ENCODE peak calls at places on chromosome 20, in six cellular contexts. H, X, Q, G, W and P are unnamed samples.

GRCh38 chr20:10432079-10432478 is 1.9 kb downstream of the MKKS start:
- DNase-seq in G (no peak), X (no peak), H (no peak), Q (no peak), W (no peak), P (no peak)

GRCh38 chr20:1465470-1466210 is 1.0 kb downstream of the NSFL1C start:
- DNase-seq in G (no peak), W (peak), Q (no peak), H (no peak), X (no peak), P (no peak)

GRCh38 chr20:57672164-57672563 is 37.7 kb downstream of the PMEPA1 start:
- DNase-seq in W (no peak), Q (peak), H (peak), G (no peak), X (peak), P (no peak)

GRCh38 chr20:18058661-18059467 is 1.1 kb upstream of the OVOL2 start:
- DNase-seq in G (no peak), Q (no peak), W (no peak), H (no peak), X (no peak), P (no peak)

GRCh38 chr20:11790047-11790446 is 127.6 kb upstream of the BTBD3 start:
- DNase-seq in H (no peak), W (no peak), X (no peak), G (no peak), Q (no peak), P (no peak)

GRCh38 chr20:23412026-23412425 is 9.3 kb downstream of the NAPB start:
- DNase-seq in X (no peak), Q (no peak), G (no peak), W (no peak), H (no peak), P (no peak)

GRCh38 chr20:1491281-1491840 is at the start of gene SIRPB2:
- DNase-seq in X (no peak), W (peak), Q (no peak), G (no peak), H (peak), P (no peak)

GRCh38 chr20:64011366-64011779 is 24.6 kb upstream of the C20orf204 start:
- DNase-seq in Q (no peak), H (no peak), X (no peak), W (no peak), G (no peak), P (no peak)

GRCh38 chr20:2539341-2539740 is 3.0 kb downstream of the TMC2 start:
- DNase-seq in W (no peak), G (no peak), H (no peak), X (no peak), Q (no peak), P (no peak)

GRCh38 chr20:11686900-11687543 is 230.7 kb upstream of the BTBD3 start:
- DNase-seq in Q (no peak), W (peak), H (peak), X (no peak), G (peak), P (no peak)

GRCh38 chr20:57695940-57696339 is 13.9 kb downstream of the PMEPA1 start:
- DNase-seq in G (no peak), H (no peak), X (no peak), Q (no peak), W (no peak), P (no peak)

GRCh38 chr20:40754372-40754943 is 65.4 kb upstream of the MAFB start:
- DNase-seq in X (no peak), H (peak), G (peak), Q (no peak), W (peak), P (no peak)

GRCh38 chr20:6562111-6562510 is 205.4 kb upstream of the BMP2 start:
- DNase-seq in Q (no peak), H (no peak), G (no peak), X (no peak), W (no peak), P (no peak)

GRCh38 chr20:41336711-41337492 is 3.7 kb upstream of the LPIN3 start:
- DNase-seq in G (no peak), X (no peak), W (no peak), H (no peak), Q (no peak), P (no peak)

GRCh38 chr20:48366230-48366629 is 461.6 kb downstream of the PREX1 start:
- DNase-seq in G (no peak), H (no peak), W (no peak), Q (no peak), X (no peak), P (no peak)

GRCh38 chr20:46433051-46433450 is 26.6 kb upstream of the ELMO2 start:
- DNase-seq in H (no peak), Q (no peak), G (no peak), X (no peak), W (no peak), P (no peak)

GRCh38 chr20:32302507-32302872 is 25.0 kb downstream of the KIF3B start:
- DNase-seq in W (no peak), Q (no peak), G (no peak), X (no peak), H (no peak), P (no peak)

GRCh38 chr20:1722513-1723050 is 65.0 kb upstream of the SIRPG start:
- DNase-seq in G (no peak), X (no peak), W (no peak), Q (no peak), H (no peak), P (no peak)

GRCh38 chr20:23998392-23998791 is 9.8 kb upstream of the GGTLC1 start:
- DNase-seq in W (no peak), Q (no peak), X (no peak), G (no peak), H (no peak), P (no peak)

GRCh38 chr20:46250772-46251171 is 57.5 kb downstream of the CDH22 start:
- DNase-seq in W (no peak), X (no peak), H (no peak), Q (no peak), G (no peak), P (no peak)

GRCh38 chr20:37956099-37956498 is 53.2 kb downstream of the VSTM2L start:
- DNase-seq in W (no peak), H (no peak), X (no peak), Q (no peak), G (no peak), P (no peak)

GRCh38 chr20:44773070-44773829 is 27.6 kb downstream of the KCNK15 start:
- DNase-seq in Q (no peak), G (no peak), W (no peak), X (no peak), H (no peak), P (no peak)

GRCh38 chr20:877814-878213 is 38.3 kb downstream of the ANGPT4 start:
- DNase-seq in X (no peak), W (no peak), G (no peak), H (no peak), Q (no peak), P (no peak)

GRCh38 chr20:47379433-47380150 is 23.1 kb upstream of the ZMYND8 start:
- DNase-seq in W (no peak), H (no peak), X (no peak), Q (no peak), G (no peak), P (no peak)

GRCh38 chr20:5608448-5609161 is 141.6 kb upstream of the SHLD1 start:
- DNase-seq in Q (no peak), W (no peak), H (no peak), G (no peak), X (no peak), P (no peak)

GRCh38 chr20:63742381-63743024 is 2.9 kb downstream of the SLC2A4RG start:
- DNase-seq in W (peak), G (peak), X (no peak), Q (no peak), H (no peak), P (no peak)

GRCh38 chr20:3777726-3778629 is 3.3 kb downstream of the SPEF1 start:
- DNase-seq in H (peak), X (no peak), Q (peak), W (peak), G (peak), P (no peak)

GRCh38 chr20:23967616-23967979 is 21.0 kb downstream of the GGTLC1 start:
- DNase-seq in H (no peak), X (no peak), W (no peak), G (no peak), Q (no peak), P (no peak)

GRCh38 chr20:16701296-16701695 is 28.5 kb upstream of the SNRPB2 start:
- DNase-seq in W (no peak), H (no peak), G (no peak), Q (no peak), X (no peak), P (no peak)

GRCh38 chr20:50798650-50799049 is 3.8 kb downstream of the BCAS4 start:
- DNase-seq in Q (no peak), X (no peak), G (no peak), H (no peak), W (no peak), P (no peak)

GRCh38 chr20:50792708-50793574 is 1.9 kb upstream of the BCAS4 start:
- DNase-seq in G (no peak), Q (no peak), W (no peak), H (no peak), X (no peak), P (no peak)

GRCh38 chr20:50797142-50797541 is 2.3 kb downstream of the BCAS4 start:
- DNase-seq in G (no peak), W (no peak), X (no peak), H (no peak), Q (no peak), P (no peak)

GRCh38 chr20:50794181-50794845 is 548 bp upstream of the BCAS4 start:
- DNase-seq in X (no peak), G (no peak), H (no peak), Q (no peak), W (no peak), P (no peak)

GRCh38 chr20:50794846-50795634 is at the start of gene BCAS4:
- DNase-seq in Q (peak), W (peak), G (peak), H (peak), X (peak), P (no peak)
- TF ChIP-seq POLR2A in Q (no peak), W (no peak), G (no peak), H (no peak), X (no peak), P (no peak)

GRCh38 chr20:34771680-34772081 is 53.8 kb downstream of the NCOA6 start:
- DNase-seq in X (no peak), H (no peak), W (no peak), Q (no peak), G (no peak), P (no peak)

GRCh38 chr20:34774886-34775285 is 50.6 kb downstream of the NCOA6 start:
- DNase-seq in Q (no peak), H (no peak), G (no peak), X (no peak), W (no peak), P (no peak)

GRCh38 chr20:34774431-34774830 is 51.0 kb downstream of the NCOA6 start:
- DNase-seq in W (no peak), G (no peak), H (no peak), X (no peak), Q (no peak), P (no peak)

GRCh38 chr20:34773726-34774125 is 51.7 kb downstream of the NCOA6 start:
- DNase-seq in X (no peak), G (no peak), Q (no peak), H (no peak), W (no peak), P (no peak)

DNA sequence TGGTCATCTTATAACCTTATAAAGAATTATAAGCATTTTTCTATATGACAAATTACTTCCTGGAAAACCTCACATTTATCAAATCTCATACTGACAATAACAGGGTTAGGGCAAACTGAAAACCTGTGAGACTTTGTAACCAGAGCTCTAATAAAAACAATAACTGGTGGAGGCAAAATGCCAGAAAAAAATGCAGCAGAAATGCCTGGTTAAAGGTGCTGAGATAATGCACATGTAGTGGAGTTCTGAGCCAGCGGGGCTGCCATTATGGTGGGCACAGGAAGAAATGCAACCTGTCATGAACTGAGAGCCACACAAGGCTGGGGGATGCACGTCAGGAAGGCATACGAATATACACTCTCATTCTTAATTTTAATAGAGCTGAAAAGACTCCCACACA is 53.0 kb downstream of the NCOA6 start:
- DNase-seq in W (no peak), Q (no peak), G (no peak), H (no peak), X (no peak), P (no peak)
- TF ChIP-seq POLR2A in W (no peak), Q (no peak), G (no peak), H (no peak), X (no peak), P (no peak)

GRCh38 chr20:25037288-25038102 is 20.4 kb downstream of the ACSS1 start:
- DNase-seq in W (no peak), Q (no peak), G (no peak), H (no peak), X (no peak), P (no peak)

GRCh38 chr20:25035924-25036323 is 22.0 kb downstream of the ACSS1 start:
- DNase-seq in W (no peak), H (no peak), G (no peak), Q (no peak), X (no peak), P (no peak)

GRCh38 chr20:25038103-25038410 is 19.9 kb downstream of the ACSS1 start:
- DNase-seq in G (no peak), X (no peak), H (no peak), W (no peak), Q (no peak), P (no peak)

GRCh38 chr20:25038591-25039015 is 19.3 kb downstream of the ACSS1 start:
- DNase-seq in G (no peak), Q (no peak), H (no peak), X (no peak), W (no peak), P (no peak)

GRCh38 chr20:25036331-25036936 is 21.5 kb downstream of the ACSS1 start:
- DNase-seq in W (no peak), X (no peak), H (no peak), G (no peak), Q (no peak), P (no peak)
- TF ChIP-seq POLR2A in W (no peak), X (no peak), H (no peak), G (no peak), Q (no peak), P (no peak)

GRCh38 chr20:36050436-36051317 is 82.3 kb downstream of the CNBD2 start:
- DNase-seq in W (peak), G (peak), X (peak), H (peak), Q (peak), P (peak)
- TF ChIP-seq POLR2A in W (peak), G (peak), X (peak), H (peak), Q (peak), P (peak)

GRCh38 chr20:34085544-34086040 is 26.5 kb downstream of the EIF2S2 start:
- DNase-seq in W (no peak), X (no peak), G (no peak), Q (no peak), H (no peak), P (no peak)

GRCh38 chr20:34088871-34089479 is 23.1 kb downstream of the EIF2S2 start:
- DNase-seq in X (no peak), W (no peak), H (no peak), G (no peak), Q (no peak), P (no peak)

GRCh38 chr20:34089655-34090324 is 22.3 kb downstream of the EIF2S2 start:
- DNase-seq in W (peak), X (no peak), H (peak), G (no peak), Q (no peak), P (no peak)

GRCh38 chr20:34090645-34091044 is 21.4 kb downstream of the EIF2S2 start:
- DNase-seq in Q (no peak), W (no peak), H (no peak), G (no peak), X (no peak), P (no peak)

GRCh38 chr20:34088305-34088870 is 23.7 kb downstream of the EIF2S2 start:
- DNase-seq in G (no peak), H (no peak), Q (no peak), X (no peak), W (no peak), P (no peak)
- TF ChIP-seq POLR2A in G (no peak), H (no peak), Q (no peak), X (no peak), W (no peak), P (no peak)

DNA sequence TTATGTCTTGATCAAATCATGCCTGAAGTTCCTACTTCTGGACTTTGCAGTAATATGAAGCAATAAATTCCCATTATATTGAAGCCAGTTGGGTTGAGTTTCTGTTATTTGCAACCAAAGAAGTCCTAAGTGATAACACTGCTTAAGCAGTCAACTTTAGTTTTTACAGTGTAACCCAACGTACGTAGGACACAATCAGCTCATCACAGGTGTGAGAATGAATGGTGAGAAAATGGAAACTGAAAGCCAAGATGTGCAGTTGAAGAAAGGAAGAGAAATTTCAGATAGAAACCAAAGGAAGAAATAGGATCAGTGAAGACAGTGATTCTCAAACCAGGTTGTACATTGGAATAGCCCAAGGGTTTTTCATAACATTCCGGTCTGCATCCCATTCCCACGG is 211.4 kb upstream of the ZFP64 start:
- DNase-seq in H (no peak), Q (no peak), G (no peak), X (no peak), W (no peak), P (no peak)
- TF ChIP-seq POLR2A in H (no peak), Q (no peak), G (no peak), X (no peak), W (no peak), P (no peak)

DNA sequence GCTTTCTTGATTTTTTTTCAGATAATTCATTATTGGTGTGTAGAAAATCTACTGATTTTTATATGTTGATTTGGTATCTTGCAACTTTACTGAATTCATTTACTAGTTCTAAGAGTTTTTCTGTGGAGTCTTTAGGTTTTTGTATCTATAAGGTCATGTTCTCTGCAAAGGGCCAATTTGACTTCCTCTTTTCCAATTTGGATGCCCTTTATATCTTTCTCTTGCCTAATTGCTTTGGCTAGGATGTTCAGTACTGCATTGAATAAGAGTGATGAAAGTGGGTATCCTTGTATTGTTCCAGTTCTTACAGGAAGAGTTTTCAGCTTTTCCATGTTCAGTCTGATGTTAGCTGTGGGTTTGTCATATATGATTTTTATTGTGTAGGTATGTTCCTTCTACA is 14.4 kb upstream of the NKX2-4 start:
- DNase-seq in Q (no peak), W (no peak), G (no peak), X (no peak), H (no peak), P (no peak)
- TF ChIP-seq POLR2A in Q (no peak), W (no peak), G (no peak), X (no peak), H (no peak), P (no peak)

GRCh38 chr20:38997622-38998021 is 35.5 kb downstream of the DHX35 start:
- DNase-seq in G (no peak), W (no peak), X (no peak), Q (no peak), H (no peak), P (no peak)
- TF ChIP-seq POLR2A in G (no peak), W (no peak), X (no peak), Q (no peak), H (no peak), P (no peak)

GRCh38 chr20:59006864-59007757 is at the start of gene CTSZ:
- DNase-seq in W (peak), H (peak), G (peak), X (no peak), Q (peak), P (no peak)
- TF ChIP-seq POLR2A in W (peak), H (no peak), G (no peak), X (no peak), Q (peak), P (peak)

DNA sequence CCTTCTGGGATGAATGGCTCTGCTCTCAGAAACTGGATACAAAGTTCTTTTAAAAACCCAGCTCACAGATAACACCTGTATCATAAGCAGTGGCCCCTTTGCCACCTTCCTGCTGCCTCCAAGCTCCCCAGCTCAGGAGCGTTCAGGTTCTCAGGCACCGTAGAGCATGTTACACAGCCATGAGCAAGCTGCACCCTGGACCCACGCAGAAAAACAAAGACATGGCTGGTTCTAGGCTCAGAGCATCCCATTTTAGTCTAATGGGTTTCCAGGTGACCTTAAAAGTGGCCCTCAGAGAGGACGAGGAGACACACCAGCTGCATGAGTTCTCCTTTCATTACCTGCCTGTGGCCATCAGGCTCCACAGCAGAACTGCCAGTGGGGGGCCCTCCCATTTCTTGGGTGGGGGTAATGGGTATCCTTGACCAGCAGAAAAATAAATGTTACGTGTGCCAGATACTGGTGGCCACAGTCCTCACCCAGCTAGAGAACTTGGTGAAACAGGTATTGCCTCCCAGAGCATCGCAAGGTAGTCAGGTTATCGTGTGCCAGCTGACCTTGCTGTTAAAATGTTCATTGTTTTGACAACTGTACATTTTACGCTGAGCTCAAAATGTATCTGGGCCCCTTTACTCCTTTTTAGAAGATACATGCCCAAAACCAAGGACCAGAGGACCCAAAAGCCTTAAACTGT is 7.5 kb downstream of the PSMA7 start:
- DNase-seq in Q (no peak), W (no peak), X (no peak), G (no peak), H (no peak), P (no peak)
- TF ChIP-seq POLR2A in Q (no peak), W (no peak), X (no peak), G (no peak), H (no peak), P (no peak)